ENCODE peak calls at places on chromosomes 7 and 10, in eight cellular contexts. W is activated CD4-positive, alpha-beta T cell treated with anti-CD3 and anti-CD28 coated beads, Interleukin-2, amount 50 U/mL, for 4 hours; H is activated T-cell treated with anti-CD3 and anti-CD28 coated beads, Interleukin-2, amount 50 U/mL, for 72 hours; A is A673; F is NCI-H2081; E is occipital lobe; O is activated CD8-positive, alpha-beta memory T cell treated with anti-CD3 and anti-CD28 coated beads, Interleukin-2, amount 10 ng/mL, durations not matched to agents 7 days and 5 days; J is IMR-90. V is an unnamed sample.

GRCh38 chr10:79346388-79347225 is 662 bp upstream of the PPIF start:
- DNase-seq in W (no peak), H (no peak), A (no peak), F (peak), E (no peak), O (peak), J (no peak), V (no peak)

GRCh38 chr10:13724484-13724883 is 137.7 kb downstream of the PRPF18 start:
- DNase-seq in W (no peak), H (no peak), A (no peak), F (no peak), E (no peak), O (no peak), J (peak), V (no peak)

GRCh38 chr7:105589221-105590077 is 8.2 kb upstream of the EFCAB10 start:
- DNase-seq in W (peak), H (peak), A (peak), F (peak), E (peak), O (peak), J (peak), V (peak)

GRCh38 chr7:85090919-85091567 is 95.8 kb downstream of the SEMA3D start:
- DNase-seq in W (no peak), H (no peak), A (no peak), F (no peak), E (no peak), O (no peak), J (no peak), V (no peak)

GRCh38 chr10:131759347-131759746 is 141.5 kb upstream of the PPP2R2D start:
- DNase-seq in W (no peak), H (no peak), A (no peak), F (no peak), E (no peak), O (no peak), J (no peak), V (no peak)

GRCh38 chr7:2894118-2894940 is 50.2 kb upstream of the GNA12 start:
- DNase-seq in W (peak), H (peak), A (no peak), F (peak), E (no peak), O (peak), J (no peak), V (peak)

GRCh38 chr10:17544465-17544864 is 72.7 kb downstream of the HACD1 start:
- DNase-seq in W (no peak), H (no peak), A (no peak), F (no peak), E (no peak), O (no peak), J (peak), V (no peak)

GRCh38 chr7:91720255-91720937 is 160.1 kb downstream of the MTERF1 start:
- DNase-seq in W (no peak), H (no peak), A (no peak), F (no peak), E (no peak), O (no peak), J (peak), V (no peak)

GRCh38 chr7:112873831-112874553 is 83.8 kb upstream of the TMEM168 start:
- DNase-seq in W (no peak), H (no peak), A (no peak), F (no peak), E (no peak), O (no peak), J (no peak), V (no peak)

GRCh38 chr7:158583810-158584209 is 3.8 kb downstream of the PTPRN2 start:
- DNase-seq in W (no peak), H (no peak), A (no peak), F (no peak), E (no peak), O (no peak), J (no peak), V (no peak)

GRCh38 chr10:119252051-119252465 is 44.7 kb downstream of the GRK5 start:
- DNase-seq in W (no peak), H (no peak), A (no peak), F (no peak), E (no peak), O (no peak), J (peak), V (no peak)

GRCh38 chr7:143299840-143300239 is 11.7 kb downstream of the CASP2 start:
- DNase-seq in W (peak), H (peak), A (peak), F (peak), E (no peak), O (peak), J (no peak), V (peak)

GRCh38 chr10:112783653-112784426 is 166.2 kb upstream of the TCF7L2 start:
- DNase-seq in W (no peak), H (no peak), A (no peak), F (peak), E (no peak), O (no peak), J (no peak), V (no peak)